ENCODE peak calls at places on chromosome 6, in five cellular contexts. K, N, H, Y and F are unnamed samples.
A peak's percentile ranks its signal among the peaks of the same experiment; 100 is the strongest.

GRCh38 chr6:55617272-55617671 is 38.3 kb upstream of the HMGCLL1 start:
- DNase-seq in H (no peak), K (no peak), N (no peak), Y (no peak), F (no peak)

GRCh38 chr6:160992323-160993314 is 1.1 kb downstream of the MAP3K4 start:
- DNase-seq in H (peak; percentile 56), N (peak; percentile 25), K (no peak), Y (no peak), F (peak; percentile 32)

GRCh38 chr6:155125916-155126315 is 130.8 kb downstream of the TIAM2 start:
- DNase-seq in N (no peak), Y (no peak), K (no peak), H (no peak), F (no peak)

GRCh38 chr6:28810655-28811053 is 113.1 kb downstream of the TRIM27 start:
- DNase-seq in K (no peak), N (no peak), H (no peak), Y (no peak), F (no peak)

GRCh38 chr6:24574809-24575208 is 71.2 kb downstream of the KIAA0319 start:
- DNase-seq in N (no peak), H (no peak), K (no peak), Y (no peak), F (no peak)

GRCh38 chr6:144797881-144798589 is 512.9 kb downstream of the UTRN start:
- DNase-seq in Y (no peak), K (no peak), H (no peak), N (no peak), F (no peak)

GRCh38 chr6:20879526-20879925 is 345.3 kb downstream of the CDKAL1 start:
- DNase-seq in K (no peak), N (no peak), H (no peak), Y (no peak), F (no peak)

GRCh38 chr6:128209771-128210170 is 308.9 kb upstream of the THEMIS start:
- DNase-seq in H (no peak), K (no peak), N (no peak), Y (no peak), F (no peak)

GRCh38 chr6:17816921-17817611 is 110.3 kb upstream of the NUP153 start:
- DNase-seq in K (no peak), Y (no peak), H (no peak), N (no peak), F (no peak)

GRCh38 chr6:36933102-36933501 is 21.4 kb upstream of the PI16 start:
- DNase-seq in N (no peak), K (no peak), Y (no peak), H (no peak), F (no peak)

GRCh38 chr6:167683028-167683862 is 143.5 kb upstream of the AFDN start:
- DNase-seq in Y (no peak), K (peak; percentile 50), N (peak; percentile 65), H (peak; percentile 75), F (no peak)

DNA sequence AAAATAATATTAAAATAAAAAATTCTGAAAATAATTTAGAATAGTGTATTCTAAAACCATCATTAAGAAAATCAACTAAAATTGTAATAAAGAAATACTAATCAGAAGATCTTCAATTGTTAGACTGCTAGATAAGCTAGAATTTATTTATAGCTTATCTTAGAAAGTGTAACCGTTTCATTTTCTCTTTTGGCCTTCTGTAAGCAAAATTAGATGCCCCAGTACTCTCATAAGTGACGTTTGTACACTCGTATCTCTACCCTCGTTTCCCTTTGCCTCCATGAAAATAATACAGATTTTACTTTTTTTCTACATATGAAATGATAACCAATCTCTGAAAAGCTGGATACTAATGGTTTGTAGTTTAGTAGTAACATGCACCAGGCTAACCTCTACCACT is 19.8 kb downstream of the DSE start:
- DNase-seq in Y (no peak), H (no peak), N (no peak), K (no peak), F (no peak)
- H3K4me1 ChIP-seq in Y (no peaks in the 10 kb centered on the region), H (peaks cover 59% of the 10 kb centered on the region), N (peaks cover 48% of the 10 kb centered on the region), K (peaks cover 56% of the 10 kb centered on the region), F (peaks cover 14% of the 10 kb centered on the region)

DNA sequence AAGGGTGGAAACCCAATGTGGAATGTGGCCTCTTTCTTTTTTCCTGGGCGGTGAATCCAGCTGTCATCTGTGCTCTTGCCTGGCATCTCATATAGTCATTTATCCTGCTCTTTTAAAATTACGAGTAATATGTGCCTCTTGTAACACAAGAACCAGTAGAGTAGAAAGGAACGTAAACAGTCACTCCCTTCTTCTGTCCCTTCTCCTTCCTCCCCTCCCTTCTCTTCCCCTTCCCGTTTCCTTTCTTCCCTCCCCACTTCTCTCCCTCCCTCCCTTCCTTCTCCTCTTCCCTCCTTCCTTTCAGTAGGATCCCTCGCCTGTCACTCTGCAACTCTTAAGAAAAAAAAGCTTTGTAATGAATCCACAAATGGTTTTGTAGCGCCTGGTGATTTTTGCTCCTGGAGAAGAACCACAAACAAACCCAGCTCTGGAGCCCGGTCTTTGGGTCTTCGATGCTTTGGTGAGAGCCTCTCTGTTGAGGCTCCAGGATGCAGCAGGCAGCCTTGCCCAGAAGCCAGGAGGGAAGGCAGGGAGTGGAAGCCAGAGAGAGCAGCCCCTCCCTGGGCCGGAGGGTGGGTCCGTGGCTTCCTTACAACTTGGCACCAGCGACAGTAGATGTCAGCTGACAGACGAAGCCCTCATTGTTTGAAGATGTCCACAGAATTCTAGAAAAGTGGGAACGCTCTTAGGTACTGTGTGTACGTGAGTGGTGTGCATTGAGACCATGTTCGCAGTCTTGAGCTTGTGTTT is 15.0 kb downstream of the DUSP22 start:
- DNase-seq in N (no peak), K (no peak), Y (no peak), H (no peak), F (no peak)
- H3K9me3 ChIP-seq in N (no peaks in the 10 kb centered on the region), K (no peaks in the 10 kb centered on the region), Y (no peaks in the 10 kb centered on the region), H (no peaks in the 10 kb centered on the region), F (no peaks in the 10 kb centered on the region)

DNA sequence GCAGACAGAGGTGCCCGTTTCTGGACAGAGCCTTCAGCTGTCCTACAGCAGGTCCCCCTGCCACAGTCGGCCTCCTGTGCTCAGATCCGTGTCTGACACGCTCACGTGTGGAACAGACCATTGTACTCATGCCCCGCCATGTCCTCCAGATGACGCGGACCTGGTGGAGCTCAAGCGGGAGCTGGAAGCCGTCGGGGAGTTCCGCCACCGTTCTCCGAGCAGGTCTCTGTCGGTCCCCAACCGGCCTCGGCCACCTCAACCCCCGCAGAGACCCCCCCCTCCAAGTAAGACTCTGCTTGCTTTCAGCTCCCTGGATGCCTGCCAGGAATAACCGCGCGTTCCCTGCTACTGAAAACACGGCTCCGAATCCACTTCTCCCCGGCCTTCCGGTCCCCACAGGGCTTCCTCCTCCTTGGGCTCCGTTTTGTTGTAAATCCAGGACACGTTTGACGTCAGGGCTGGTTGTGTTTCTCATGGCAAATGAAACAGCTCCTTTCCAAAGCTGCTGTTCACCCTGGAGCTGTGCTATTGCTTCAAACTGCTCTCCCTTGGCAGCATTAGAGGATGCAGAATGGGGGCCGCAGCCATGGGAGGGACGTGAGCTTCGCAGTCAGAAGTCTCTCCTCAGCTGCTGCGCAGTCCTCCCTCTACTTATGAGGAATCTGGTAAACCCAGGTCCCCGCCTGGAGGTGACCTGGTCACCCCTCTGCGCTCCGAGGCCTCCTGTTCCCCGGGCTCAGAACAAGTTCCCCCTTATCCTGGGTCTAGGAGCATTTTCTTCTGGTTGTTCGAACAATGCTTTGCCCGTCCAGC is 81.2 kb downstream of the SERAC1 start:
- DNase-seq in Y (no peak), N (peak; percentile 37), K (no peak), H (no peak), F (no peak)
- H3K27ac ChIP-seq in Y (no peak overlapping the region), N (no peak overlapping the region), K (no peak overlapping the region), H (no peak overlapping the region), F (no peak overlapping the region)

GRCh38 chr6:37984578-37984977 is 165.1 kb downstream of the ZFAND3 start:
- DNase-seq in Y (no peak), H (no peak), N (no peak), K (no peak), F (no peak)
- H3K4me1 ChIP-seq in Y (no peaks in the 10 kb centered on the region), H (peaks cover 41% of the 10 kb centered on the region), N (peaks cover 75% of the 10 kb centered on the region), K (peaks cover 76% of the 10 kb centered on the region), F (no peaks in the 10 kb centered on the region)

GRCh38 chr6:97790926-97791590 is 508.0 kb upstream of the MMS22L start:
- DNase-seq in N (no peak), H (no peak), Y (no peak), K (no peak), F (no peak)
- H3K9me3 ChIP-seq in N (peaks cover 10% of the 10 kb centered on the region), H (no peaks in the 10 kb centered on the region), Y (no peaks in the 10 kb centered on the region), K (no peaks in the 10 kb centered on the region), F (no peaks in the 10 kb centered on the region)

GRCh38 chr6:49339096-49339495 is 124.0 kb downstream of the MMUT start:
- DNase-seq in Y (no peak), N (no peak), H (no peak), K (no peak), F (no peak)

GRCh38 chr6:49336514-49337131 is 126.4 kb downstream of the MMUT start:
- DNase-seq in K (no peak), H (no peak), N (no peak), Y (no peak), F (no peak)

GRCh38 chr6:49328051-49328450 is 135.0 kb downstream of the MMUT start:
- DNase-seq in N (no peak), Y (no peak), K (no peak), H (no peak), F (no peak)

GRCh38 chr6:49332781-49333180 is 130.3 kb downstream of the MMUT start:
- DNase-seq in Y (no peak), K (no peak), H (no peak), N (no peak), F (no peak)

DNA sequence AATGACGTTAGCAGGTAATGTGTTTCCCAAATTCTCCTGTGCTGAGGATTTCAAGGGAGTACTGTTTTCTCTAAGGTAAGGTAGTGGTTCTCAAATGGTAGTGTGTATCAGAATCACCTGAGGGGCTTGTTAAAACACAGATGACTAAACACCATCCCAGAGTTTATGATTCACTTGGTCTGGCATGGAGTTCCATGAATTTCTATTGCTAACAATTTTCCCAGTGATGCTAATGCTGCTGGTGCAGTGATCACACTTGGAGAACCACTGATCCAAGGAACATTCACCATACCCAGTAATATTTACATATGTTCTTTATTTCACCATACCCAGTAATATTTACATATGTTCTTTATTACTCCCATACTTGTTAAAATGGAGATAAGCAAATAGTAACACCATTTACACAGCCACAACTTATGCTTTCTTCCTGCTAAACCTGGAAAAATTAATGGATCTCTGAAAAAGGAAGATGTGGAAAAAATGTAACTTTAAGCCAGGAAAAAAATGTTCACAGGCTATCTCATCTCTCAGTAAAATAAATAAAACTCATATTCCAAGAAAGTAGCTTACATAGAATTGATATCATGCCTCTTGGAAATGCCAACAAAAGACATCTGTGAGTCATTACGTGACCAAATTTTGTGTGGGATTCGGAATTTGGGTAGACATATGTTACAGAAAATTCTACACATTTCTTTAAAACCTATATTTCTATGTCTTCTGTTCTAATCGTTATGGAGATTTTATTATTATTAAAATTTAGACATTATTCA is 129.5 kb downstream of the MMUT start:
- DNase-seq in K (no peak), H (no peak), N (no peak), Y (no peak), F (no peak)
- H3K27ac ChIP-seq in K (no peak overlapping the region), H (no peak overlapping the region), N (no peak overlapping the region), Y (no peak overlapping the region), F (no peak overlapping the region)

DNA sequence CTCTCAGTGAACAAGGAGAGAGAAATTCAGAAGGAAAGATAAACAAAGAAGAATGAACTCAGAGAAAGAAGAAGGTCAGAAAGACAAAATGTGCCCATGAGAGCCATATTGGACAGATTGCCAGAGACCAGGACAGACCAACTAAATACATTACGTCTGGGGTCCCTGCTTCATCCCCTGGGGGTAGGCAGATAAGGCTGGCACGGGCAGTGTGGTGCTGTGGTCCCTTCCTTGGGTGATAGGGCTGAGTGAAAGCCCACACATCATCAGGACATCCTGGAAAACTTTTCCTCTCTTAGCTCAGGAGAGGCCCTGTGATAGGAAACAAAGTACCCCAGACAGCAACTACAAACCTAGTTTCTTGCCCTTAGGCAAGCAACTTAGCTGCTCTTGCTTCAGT is 13.2 kb upstream of the ARMC12 start:
- DNase-seq in H (no peak), K (no peak), N (no peak), Y (no peak), F (no peak)
- H3K4me1 ChIP-seq in H (peaks cover 83% of the 10 kb centered on the region), K (peaks cover 63% of the 10 kb centered on the region), N (peaks cover 95% of the 10 kb centered on the region), Y (peaks cover 26% of the 10 kb centered on the region), F (peaks cover 59% of the 10 kb centered on the region)

GRCh38 chr6:146975093-146975492 is 229.1 kb upstream of the STXBP5 start:
- DNase-seq in H (no peak), K (no peak), N (no peak), Y (no peak), F (no peak)
- H3K9me3 ChIP-seq in H (no peaks in the 10 kb centered on the region), K (no peaks in the 10 kb centered on the region), N (no peaks in the 10 kb centered on the region), Y (no peaks in the 10 kb centered on the region), F (no peaks in the 10 kb centered on the region)